ENCODE peak calls at places on chromosomes 16 and 17, in nine cellular contexts. S, M, X, G, B, U, D, K and F are unnamed samples.

GRCh38 chr17:21573961-21574610 is 118.2 kb upstream of the KCNJ18 start:
- DNase-seq in K (no peak), M (no peak), S (peak; percentile 46), G (peak; percentile 84), B (peak; percentile 18), D (no peak), X (no peak), U (peak; percentile 33), F (peak; percentile 22)

GRCh38 chr16:10465821-10466220 is 80.0 kb downstream of the ATF7IP2 start:
- DNase-seq in B (no peak), S (no peak), M (no peak), G (no peak), K (peak; percentile 4), X (no peak), U (no peak), D (no peak), F (peak; percentile 5)

GRCh38 chr17:69327060-69327831 is at the start of gene ABCA5:
- DNase-seq in K (peak; percentile 5), M (peak; percentile 91), U (peak; percentile 72), B (peak; percentile 91), X (peak; percentile 94), G (peak; percentile 82), S (peak; percentile 32), D (peak; percentile 88), F (peak; percentile 92)

GRCh38 chr16:49462989-49463371 is 89.4 kb downstream of the C16orf78 start:
- DNase-seq in U (no peak), S (no peak), G (no peak), X (peak; percentile 45), M (peak; percentile 8), D (no peak), B (no peak), K (no peak), F (no peak)

GRCh38 chr17:46772013-46772878 is 46.2 kb downstream of the WNT3 start:
- DNase-seq in M (peak; percentile 78), B (no peak), X (peak; percentile 89), S (no peak), G (peak; percentile 41), U (no peak), K (peak; percentile 85), D (no peak), F (no peak)

GRCh38 chr16:31093132-31093703 is 1.4 kb downstream of the VKORC1 start:
- DNase-seq in K (peak; percentile 44), D (no peak), X (no peak), U (no peak), B (no peak), G (no peak), S (no peak), M (peak; percentile 38), F (no peak)

GRCh38 chr16:73610605-73611177 is 562.8 kb upstream of the ZFHX3 start:
- DNase-seq in G (no peak), B (no peak), X (no peak), K (no peak), D (peak; percentile 33), S (no peak), M (no peak), U (no peak), F (no peak)

GRCh38 chr16:46932802-46933201 is 40.7 kb downstream of the DNAJA2 start:
- DNase-seq in M (no peak), K (peak; percentile 10), X (no peak), S (no peak), U (no peak), G (no peak), D (no peak), B (peak; percentile 38), F (no peak)

GRCh38 chr16:23119570-23119969 is 29.7 kb downstream of the USP31 start:
- DNase-seq in M (no peak), S (no peak), G (no peak), K (no peak), X (no peak), U (no peak), B (no peak), D (no peak), F (peak; percentile 32)

GRCh38 chr17:77516902-77517301 is 376.1 kb downstream of the SEC14L1 start:
- DNase-seq in S (no peak), M (no peak), U (no peak), D (no peak), G (no peak), K (peak; percentile 77), B (no peak), X (no peak), F (no peak)

GRCh38 chr17:49365667-49366066 is 3.6 kb upstream of the ZNF652 start:
- DNase-seq in G (no peak), D (peak; percentile 5), X (peak; percentile 18), M (no peak), B (no peak), S (no peak), K (peak; percentile 42), U (no peak), F (peak; percentile 25)

GRCh38 chr17:32126746-32127145 is 15.6 kb upstream of the RHOT1 start:
- DNase-seq in G (no peak), X (no peak), K (no peak), U (no peak), S (no peak), B (no peak), M (no peak), D (no peak), F (no peak)

GRCh38 chr17:67460097-67460496 is 83.0 kb downstream of the PITPNC1 start:
- DNase-seq in D (no peak), X (no peak), G (no peak), M (no peak), U (no peak), S (no peak), K (no peak), B (no peak), F (no peak)

GRCh38 chr17:57584050-57584551 is 161.0 kb downstream of the CCDC182 start:
- DNase-seq in B (no peak), X (no peak), D (no peak), G (no peak), U (no peak), S (no peak), K (no peak), M (no peak), F (no peak)

GRCh38 chr17:73600103-73600871 is 44.0 kb downstream of the SDK2 start:
- DNase-seq in D (no peak), U (no peak), K (no peak), X (no peak), G (no peak), M (no peak), S (no peak), B (no peak), F (no peak)

GRCh38 chr16:2954647-2955381 is 9.3 kb upstream of the KREMEN2 start:
- DNase-seq in G (no peak), K (no peak), D (no peak), S (no peak), U (no peak), M (no peak), X (no peak), B (no peak), F (no peak)

GRCh38 chr17:49944451-49944850 is 24.5 kb upstream of the DLX4 start:
- DNase-seq in X (no peak), D (no peak), K (no peak), B (no peak), G (no peak), M (peak; percentile 87), S (no peak), U (no peak), F (no peak)

GRCh38 chr17:27609606-27610303 is 21.2 kb upstream of the LGALS9 start:
- DNase-seq in B (no peak), X (no peak), S (no peak), D (no peak), U (no peak), G (no peak), K (peak; percentile 53), M (no peak), F (peak; percentile 76)

GRCh38 chr17:29722411-29723198 is 99.9 kb upstream of the CORO6 start:
- DNase-seq in U (no peak), G (peak; percentile 34), K (no peak), D (no peak), M (no peak), B (peak; percentile 59), S (peak; percentile 53), X (no peak), F (peak; percentile 37)

GRCh38 chr16:55699616-55700015 is 43.8 kb downstream of the SLC6A2 start:
- DNase-seq in G (no peak), U (no peak), S (no peak), D (no peak), K (no peak), X (no peak), B (no peak), M (no peak), F (no peak)

GRCh38 chr16:57084257-57084770 is 8.1 kb upstream of the CPNE2 start:
- DNase-seq in M (peak; percentile 34), K (peak; percentile 64), X (no peak), S (peak; percentile 32), G (peak; percentile 63), B (peak; percentile 59), D (peak; percentile 35), U (peak; percentile 57), F (peak; percentile 86)

GRCh38 chr17:14772776-14773175 is 471.9 kb downstream of the HS3ST3B1 start:
- DNase-seq in D (no peak), M (no peak), U (no peak), G (no peak), B (no peak), S (no peak), X (no peak), K (no peak), F (no peak)

GRCh38 chr16:85156869-85157268 is 44.6 kb upstream of the CIBAR2 start:
- DNase-seq in K (no peak), U (no peak), G (no peak), D (no peak), X (no peak), M (no peak), B (no peak), S (no peak), F (no peak)

GRCh38 chr17:50272711-50273653 is 1.3 kb upstream of the TMEM92 start:
- DNase-seq in K (peak; percentile 53), S (no peak), D (no peak), G (peak; percentile 55), M (peak; percentile 16), U (peak; percentile 39), B (peak; percentile 27), X (peak; percentile 90), F (peak; percentile 81)

GRCh38 chr17:8022358-8023038 is 16.4 kb upstream of the ALOX15B start:
- DNase-seq in U (no peak), K (peak; percentile 18), G (no peak), D (no peak), S (no peak), X (no peak), B (no peak), M (no peak), F (no peak)

GRCh38 chr16:78094998-78095397 is 4.5 kb upstream of the WWOX start:
- DNase-seq in M (no peak), D (no peak), U (no peak), K (no peak), S (no peak), X (no peak), B (no peak), G (no peak), F (no peak)

GRCh38 chr16:72349719-72350118 is 177.8 kb upstream of the PMFBP1 start:
- DNase-seq in B (no peak), G (no peak), M (no peak), K (no peak), D (no peak), U (no peak), S (no peak), X (no peak), F (no peak)

GRCh38 chr16:2838928-2839327 is 8.8 kb downstream of the ZG16B start:
- DNase-seq in G (peak; percentile 60), S (peak; percentile 65), M (peak; percentile 7), K (peak; percentile 77), B (no peak), D (peak; percentile 23), X (no peak), U (peak; percentile 35), F (peak; percentile 91)

GRCh38 chr17:44909681-44910144 is 5.6 kb downstream of the GFAP start:
- DNase-seq in U (no peak), G (no peak), X (no peak), D (no peak), M (no peak), B (no peak), S (peak; percentile 20), K (peak; percentile 94), F (no peak)

GRCh38 chr16:78099372-78100161 is at the start of gene WWOX:
- DNase-seq in X (peak; percentile 97), K (peak; percentile 98), G (peak; percentile 98), S (peak; percentile 96), D (peak; percentile 100), U (peak; percentile 88), M (peak; percentile 91), B (peak; percentile 96), F (peak; percentile 98)